ENCODE peak calls at places on chromosomes 4 and X, in seven cellular contexts. One of them, this sample, is unnamed.

GRCh38 chr4:158811704-158812103 is 42.9 kb downstream of the FNIP2 start:
- DNase-seq in tibial artery: no peak
- DNase-seq in left lung: no peak
- DNase-seq in A549: no peak
- DNase-seq in adrenal gland: no peak
- DNase-seq in tibial nerve: no peak
- DNase-seq in uterus: no peak
- DNase-seq in this sample: no peak

GRCh38 chr4:17013382-17014006 is 115.0 kb upstream of the LDB2 start:
- DNase-seq in adrenal gland: no peak
- DNase-seq in tibial artery: no peak
- DNase-seq in left lung: no peak
- DNase-seq in tibial nerve: no peak
- DNase-seq in uterus: no peak
- DNase-seq in A549: no peak
- DNase-seq in this sample: peak; percentile 31

GRCh38 chr4:39062094-39062493 is at the start of gene KLHL5:
- DNase-seq in tibial artery: no peak
- DNase-seq in uterus: no peak
- DNase-seq in A549: no peak
- DNase-seq in left lung: no peak
- DNase-seq in adrenal gland: no peak
- DNase-seq in tibial nerve: no peak
- DNase-seq in this sample: no peak

GRCh38 chr4:110216079-110216478 is 17.7 kb upstream of the ELOVL6 start:
- DNase-seq in uterus: no peak
- DNase-seq in adrenal gland: no peak
- DNase-seq in A549: no peak
- DNase-seq in left lung: no peak
- DNase-seq in tibial nerve: no peak
- DNase-seq in tibial artery: no peak
- DNase-seq in this sample: peak; percentile 28

GRCh38 chrX:22968494-22968893 is 31.3 kb upstream of the DDX53 start:
- DNase-seq in tibial nerve: no peak
- DNase-seq in adrenal gland: no peak
- DNase-seq in left lung: no peak
- DNase-seq in tibial artery: no peak
- DNase-seq in A549: no peak
- DNase-seq in uterus: no peak
- DNase-seq in this sample: no peak

GRCh38 chr4:177441061-177441802 is 1.0 kb downstream of the AGA start:
- DNase-seq in left lung: no peak
- DNase-seq in tibial artery: no peak
- DNase-seq in tibial nerve: no peak
- DNase-seq in uterus: no peak
- DNase-seq in A549: peak; percentile 35
- DNase-seq in adrenal gland: no peak
- DNase-seq in this sample: no peak

GRCh38 chrX:25810202-25810601 is 327.9 kb upstream of the MAGEB18 start:
- DNase-seq in uterus: no peak
- DNase-seq in tibial nerve: no peak
- DNase-seq in A549: no peak
- DNase-seq in tibial artery: no peak
- DNase-seq in left lung: no peak
- DNase-seq in adrenal gland: no peak
- DNase-seq in this sample: no peak

GRCh38 chr4:185838104-185838452 is 26.1 kb upstream of the SORBS2 start:
- DNase-seq in A549: no peak
- DNase-seq in adrenal gland: no peak
- DNase-seq in tibial artery: no peak
- DNase-seq in tibial nerve: no peak
- DNase-seq in left lung: peak; percentile 71
- DNase-seq in uterus: no peak
- DNase-seq in this sample: no peak

GRCh38 chr4:55733874-55734437 is 85.6 kb upstream of the EXOC1L start:
- DNase-seq in A549: peak; percentile 56
- DNase-seq in adrenal gland: peak; percentile 21
- DNase-seq in tibial artery: no peak
- DNase-seq in tibial nerve: peak; percentile 37
- DNase-seq in left lung: peak; percentile 79
- DNase-seq in uterus: peak; percentile 18
- DNase-seq in this sample: no peak

GRCh38 chrX:48493890-48494364 is 14.9 kb upstream of the PORCN start:
- DNase-seq in adrenal gland: no peak
- DNase-seq in tibial nerve: no peak
- DNase-seq in tibial artery: no peak
- DNase-seq in A549: no peak
- DNase-seq in uterus: no peak
- DNase-seq in left lung: no peak
- DNase-seq in this sample: no peak

GRCh38 chr4:4860803-4861591 is 1.5 kb downstream of the MSX1 start:
- DNase-seq in tibial artery: no peak
- DNase-seq in uterus: peak; percentile 49
- DNase-seq in left lung: no peak
- DNase-seq in adrenal gland: no peak
- DNase-seq in tibial nerve: no peak
- DNase-seq in A549: no peak
- DNase-seq in this sample: no peak

GRCh38 chr4:99117876-99118693 is 26.0 kb downstream of the ADH4 start:
- DNase-seq in uterus: no peak
- DNase-seq in tibial artery: no peak
- DNase-seq in left lung: no peak
- DNase-seq in adrenal gland: no peak
- DNase-seq in A549: peak; percentile 3
- DNase-seq in tibial nerve: no peak
- DNase-seq in this sample: no peak

GRCh38 chr4:31983677-31984076 is 1263.5 kb downstream of the PCDH7 start:
- DNase-seq in A549: no peak
- DNase-seq in tibial artery: no peak
- DNase-seq in uterus: no peak
- DNase-seq in tibial nerve: no peak
- DNase-seq in adrenal gland: no peak
- DNase-seq in left lung: no peak
- DNase-seq in this sample: no peak

GRCh38 chr4:55175779-55176231 is 50.4 kb upstream of the KDR start:
- DNase-seq in A549: peak; percentile 1
- DNase-seq in adrenal gland: no peak
- DNase-seq in tibial nerve: no peak
- DNase-seq in uterus: no peak
- DNase-seq in left lung: no peak
- DNase-seq in tibial artery: no peak
- DNase-seq in this sample: no peak

DNA sequence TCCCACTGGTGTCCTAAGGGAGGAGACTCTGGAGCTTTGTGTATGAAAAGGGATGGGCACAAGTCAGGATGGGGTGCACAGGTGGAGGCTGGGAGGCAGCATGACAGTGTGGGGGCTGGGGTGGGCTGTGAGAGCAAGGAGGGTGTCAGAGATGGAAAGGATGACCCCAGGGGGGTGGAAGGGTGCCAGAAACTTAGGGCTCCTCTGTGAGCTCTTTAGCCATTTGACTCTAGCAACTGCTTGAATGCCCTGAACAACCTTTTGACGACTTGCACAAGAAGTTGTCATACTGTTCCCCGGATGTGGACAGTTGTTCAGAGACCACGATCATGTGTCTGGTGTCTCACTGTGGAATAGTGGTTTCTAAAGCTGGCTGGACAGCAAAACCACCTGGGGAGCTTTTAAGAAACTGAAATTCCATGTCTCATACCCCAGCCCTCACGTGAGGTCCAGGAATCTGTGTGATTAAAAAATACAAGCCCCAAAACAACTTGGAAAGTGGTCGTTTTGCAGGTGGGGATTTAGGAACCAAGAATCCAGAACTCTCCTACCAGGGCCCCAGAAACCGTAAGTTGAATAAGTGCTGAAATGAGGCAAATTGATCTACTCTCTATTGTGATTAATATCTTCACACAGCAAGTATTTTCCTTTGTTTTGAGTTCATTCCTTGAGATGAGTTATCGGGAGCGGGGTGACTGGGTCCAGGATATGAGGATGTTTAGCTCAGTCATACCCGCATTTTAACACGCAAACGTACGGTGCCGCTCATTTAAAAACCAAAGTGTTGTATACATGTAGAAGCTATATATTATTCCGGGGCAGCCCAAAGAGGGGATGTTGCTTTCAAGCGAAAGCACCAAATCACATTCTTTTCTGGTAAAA is 3.4 kb downstream of the RHOH start:
- DNase-seq in uterus: no peak
- DNase-seq in left lung: no peak
- DNase-seq in A549: no peak
- DNase-seq in adrenal gland: no peak
- DNase-seq in tibial artery: no peak
- DNase-seq in tibial nerve: no peak
- DNase-seq in this sample: no peak
- H3K4me3 ChIP-seq in uterus: no peak overlapping the region
- H3K4me3 ChIP-seq in left lung: peak overlapping the region; percentile 32
- H3K4me3 ChIP-seq in A549: no peak overlapping the region
- H3K4me3 ChIP-seq in adrenal gland: peak overlapping the region; percentile 15
- H3K4me3 ChIP-seq in tibial artery: no peak overlapping the region
- H3K4me3 ChIP-seq in tibial nerve: no peak overlapping the region
- H3K4me3 ChIP-seq in this sample: no peak overlapping the region

DNA sequence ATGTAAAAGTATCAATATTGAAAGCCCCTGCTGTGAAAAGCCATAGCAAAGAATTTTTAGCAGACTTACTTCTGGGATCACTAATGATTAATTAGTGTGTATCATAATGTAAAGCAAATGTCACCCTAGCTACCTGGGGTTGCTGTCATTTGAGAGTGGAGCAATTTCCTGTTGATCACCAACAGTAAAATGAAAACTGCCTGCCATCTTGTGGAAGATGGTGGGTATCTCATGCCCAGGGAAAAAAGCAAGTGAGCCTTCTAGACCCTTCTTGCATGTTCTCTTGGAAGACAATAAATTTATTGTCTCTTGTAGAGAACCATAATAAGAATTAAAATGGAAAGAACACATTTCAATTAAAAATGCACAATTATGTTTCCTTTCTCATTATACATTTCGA is 360.2 kb downstream of the ZIC3 start:
- DNase-seq in tibial nerve: no peak
- DNase-seq in left lung: no peak
- DNase-seq in adrenal gland: no peak
- DNase-seq in uterus: no peak
- DNase-seq in A549: peak; percentile 6
- DNase-seq in tibial artery: no peak
- DNase-seq in this sample: no peak
- TF ChIP-seq CTCF in tibial nerve: no peak
- TF ChIP-seq CTCF in left lung: no peak
- TF ChIP-seq CTCF in adrenal gland: peak; percentile 18
- TF ChIP-seq CTCF in uterus: no peak
- TF ChIP-seq CTCF in A549: peak; percentile 7
- TF ChIP-seq CTCF in tibial artery: no peak
- TF ChIP-seq CTCF in this sample: no peak

GRCh38 chr4:81214144-81214517 is 891 bp downstream of the PRKG2 start:
- DNase-seq in tibial nerve: no peak
- DNase-seq in adrenal gland: no peak
- DNase-seq in left lung: no peak
- DNase-seq in A549: no peak
- DNase-seq in tibial artery: no peak
- DNase-seq in uterus: no peak
- DNase-seq in this sample: no peak
- H3K4me3 ChIP-seq in tibial nerve: no peak overlapping the region
- H3K4me3 ChIP-seq in adrenal gland: no peak overlapping the region
- H3K4me3 ChIP-seq in left lung: peak overlapping the region; percentile 38
- H3K4me3 ChIP-seq in A549: peak overlapping the region; percentile 47
- H3K4me3 ChIP-seq in tibial artery: no peak overlapping the region
- H3K4me3 ChIP-seq in uterus: peak overlapping the region; percentile 21
- H3K4me3 ChIP-seq in this sample: peak overlapping the region; percentile 58

GRCh38 chr4:152784490-152785195 is 4.9 kb downstream of the ARFIP1 start:
- DNase-seq in uterus: no peak
- DNase-seq in adrenal gland: no peak
- DNase-seq in A549: peak; percentile 53
- DNase-seq in left lung: no peak
- DNase-seq in tibial artery: no peak
- DNase-seq in tibial nerve: no peak
- DNase-seq in this sample: peak; percentile 67
- TF ChIP-seq CTCF in uterus: no peak
- TF ChIP-seq CTCF in adrenal gland: no peak
- TF ChIP-seq CTCF in A549: no peak
- TF ChIP-seq CTCF in left lung: no peak
- TF ChIP-seq CTCF in tibial artery: no peak
- TF ChIP-seq CTCF in tibial nerve: no peak
- TF ChIP-seq CTCF in this sample: peak; percentile 27

GRCh38 chr4:1309261-1310010 is 19.7 kb downstream of the MAEA start:
- DNase-seq in left lung: peak; percentile 92
- DNase-seq in tibial nerve: peak; percentile 81
- DNase-seq in uterus: peak; percentile 94
- DNase-seq in A549: no peak
- DNase-seq in tibial artery: peak; percentile 96
- DNase-seq in adrenal gland: peak; percentile 90
- DNase-seq in this sample: peak; percentile 65

GRCh38 chr4:1310796-1311715 is 21.4 kb downstream of the MAEA start:
- DNase-seq in adrenal gland: no peak
- DNase-seq in uterus: no peak
- DNase-seq in A549: no peak
- DNase-seq in tibial artery: no peak
- DNase-seq in tibial nerve: no peak
- DNase-seq in left lung: peak; percentile 74
- DNase-seq in this sample: no peak

GRCh38 chr4:1312821-1313640 is 23.3 kb downstream of the MAEA start:
- DNase-seq in left lung: peak; percentile 63
- DNase-seq in tibial nerve: no peak
- DNase-seq in tibial artery: no peak
- DNase-seq in uterus: no peak
- DNase-seq in A549: no peak
- DNase-seq in adrenal gland: no peak
- DNase-seq in this sample: no peak

GRCh38 chr4:1307951-1308735 is 18.5 kb downstream of the MAEA start:
- DNase-seq in tibial nerve: no peak
- DNase-seq in tibial artery: no peak
- DNase-seq in adrenal gland: no peak
- DNase-seq in left lung: peak; percentile 62
- DNase-seq in A549: no peak
- DNase-seq in uterus: no peak
- DNase-seq in this sample: no peak

GRCh38 chr4:1310031-1310795 is 20.5 kb downstream of the MAEA start:
- DNase-seq in tibial artery: no peak
- DNase-seq in adrenal gland: no peak
- DNase-seq in A549: no peak
- DNase-seq in uterus: no peak
- DNase-seq in tibial nerve: no peak
- DNase-seq in left lung: peak; percentile 79
- DNase-seq in this sample: no peak
- H3K4me3 ChIP-seq in tibial artery: peak overlapping the region; percentile 47
- H3K4me3 ChIP-seq in adrenal gland: peak overlapping the region; percentile 58
- H3K4me3 ChIP-seq in A549: no peak overlapping the region
- H3K4me3 ChIP-seq in uterus: peak overlapping the region; percentile 38
- H3K4me3 ChIP-seq in tibial nerve: peak overlapping the region; percentile 45
- H3K4me3 ChIP-seq in left lung: peak overlapping the region; percentile 34
- H3K4me3 ChIP-seq in this sample: peak overlapping the region; percentile 56

GRCh38 chr4:174224550-174224949 is 58.9 kb downstream of the FBXO8 start:
- DNase-seq in uterus: no peak
- DNase-seq in adrenal gland: no peak
- DNase-seq in tibial nerve: no peak
- DNase-seq in A549: no peak
- DNase-seq in tibial artery: no peak
- DNase-seq in left lung: no peak
- DNase-seq in this sample: no peak
- TF ChIP-seq CTCF in uterus: no peak
- TF ChIP-seq CTCF in adrenal gland: no peak
- TF ChIP-seq CTCF in tibial nerve: no peak
- TF ChIP-seq CTCF in A549: no peak
- TF ChIP-seq CTCF in tibial artery: no peak
- TF ChIP-seq CTCF in left lung: no peak
- TF ChIP-seq CTCF in this sample: no peak